ENCODE peak calls at places on chromosome 16, in seven cellular contexts. S is Daoy; B is mesothelial cell of epicardium; N is NCI-H2029; L is T-cell; A is CD4-positive, alpha-beta T cell; J is iPS-NIHi11. I is an unnamed sample.

GRCh38 chr16:65121870-65122723 is at the start of gene CDH11:
- DNase-seq in L (no peak), N (no peak), A (no peak), J (peak; percentile 57), B (peak; percentile 56), S (peak; percentile 79), I (peak; percentile 73)

GRCh38 chr16:60329110-60329509 is 1595.0 kb upstream of the GOT2 start:
- DNase-seq in N (no peak), S (no peak), L (no peak), B (no peak), A (no peak), J (no peak), I (no peak)

GRCh38 chr16:53065436-53066165 is 10.8 kb downstream of the CHD9 start:
- DNase-seq in J (no peak), S (no peak), N (no peak), L (no peak), A (no peak), B (no peak), I (no peak)

GRCh38 chr16:87047221-87048037 is 269.8 kb downstream of the C16orf95 start:
- DNase-seq in S (peak; percentile 26), J (no peak), L (no peak), N (no peak), B (no peak), A (no peak), I (no peak)

GRCh38 chr16:17850626-17851265 is 380.0 kb upstream of the XYLT1 start:
- DNase-seq in N (no peak), S (no peak), A (no peak), J (peak; percentile 21), B (no peak), L (no peak), I (no peak)

GRCh38 chr16:83952587-83952939 is 477 bp upstream of the OSGIN1 start:
- DNase-seq in A (no peak), S (no peak), B (no peak), J (no peak), N (no peak), L (no peak), I (peak; percentile 84)

GRCh38 chr16:67731071-67731810 is 12.1 kb upstream of the GFOD2 start:
- DNase-seq in S (no peak), N (no peak), L (no peak), A (no peak), J (no peak), B (no peak), I (no peak)

GRCh38 chr16:51048544-51048943 is 102.5 kb downstream of the SALL1 start:
- DNase-seq in B (no peak), J (no peak), A (no peak), S (peak; percentile 69), L (no peak), N (no peak), I (peak; percentile 75)

GRCh38 chr16:56525154-56525720 is 5.4 kb upstream of the BBS2 start:
- DNase-seq in N (no peak), L (no peak), J (no peak), B (no peak), A (no peak), S (no peak), I (peak; percentile 46)

GRCh38 chr16:57141822-57142631 is 43.8 kb downstream of the PSME3IP1 start:
- DNase-seq in L (no peak), A (no peak), B (no peak), S (no peak), N (no peak), J (no peak), I (no peak)

GRCh38 chr16:88856828-88857727 is at the start of the genes GALNS and TRAPPC2L:
- DNase-seq in J (peak; percentile 100), A (peak; percentile 99), B (peak; percentile 100), N (peak; percentile 74), L (peak; percentile 94), S (peak; percentile 96), I (peak; percentile 88)

GRCh38 chr16:2912330-2913199 is 834 bp downstream of the FLYWCH1 start:
- DNase-seq in N (no peak), A (peak; percentile 48), S (peak; percentile 44), J (no peak), L (no peak), B (no peak), I (peak; percentile 52)

GRCh38 chr16:72932050-72932449 is 115.9 kb downstream of the ZFHX3 start:
- DNase-seq in J (no peak), L (no peak), A (no peak), B (no peak), N (no peak), S (peak; percentile 16), I (no peak)

GRCh38 chr16:55944377-55944802 is 69.2 kb upstream of the CES5A start:
- DNase-seq in L (no peak), N (peak; percentile 29), B (peak; percentile 43), A (peak; percentile 47), J (peak; percentile 80), S (peak; percentile 59), I (peak; percentile 48)

GRCh38 chr16:82071421-82071820 is 36.4 kb downstream of the HSD17B2 start:
- DNase-seq in J (no peak), N (no peak), A (no peak), S (peak; percentile 4), L (no peak), B (no peak), I (no peak)

GRCh38 chr16:66742409-66742808 is 9.0 kb downstream of the DYNC1LI2 start:
- DNase-seq in L (no peak), A (no peak), N (no peak), J (no peak), S (no peak), B (no peak), I (no peak)

GRCh38 chr16:68921654-68922053 is 78.3 kb downstream of the TANGO6 start:
- DNase-seq in J (no peak), S (peak; percentile 86), B (no peak), A (no peak), L (no peak), N (no peak), I (no peak)

GRCh38 chr16:13521356-13521755 is 398.6 kb upstream of the ERCC4 start:
- DNase-seq in S (no peak), N (no peak), J (no peak), L (no peak), B (no peak), A (no peak), I (no peak)

GRCh38 chr16:81902025-81902424 is 109.2 kb downstream of the SDR42E1 start:
- DNase-seq in J (no peak), B (no peak), N (no peak), A (no peak), S (no peak), L (no peak), I (no peak)

GRCh38 chr16:89565256-89565505 is 4.7 kb downstream of the RPL13 start:
- DNase-seq in A (no peak), S (peak; percentile 64), N (no peak), J (no peak), L (no peak), B (no peak), I (no peak)

GRCh38 chr16:25093208-25094061 is 18.1 kb upstream of the LCMT1 start:
- DNase-seq in S (no peak), N (no peak), B (no peak), J (no peak), A (no peak), L (no peak), I (no peak)

I was measured in RPMI7951.